ENCODE peak calls at places on chromosome 15, in nine cellular contexts. J is frontal cortex; D is right atrium auricular region; T is HTR-8/SVneo; S is foreskin keratinocyte; P is activated gamma-delta T cell treated with Interleukin-2 at 50 U/mL for 16 hours; O is H7; Z is T-helper 2 cell; L is CD4-positive, alpha-beta T cell. B is an unnamed sample.

GRCh38 chr15:75597667-75598341 is 18.7 kb upstream of the PTPN9 start:
- DNase-seq in S (no peak), O (peak; percentile 58), Z (peak; percentile 75), D (no peak), P (peak; percentile 9), L (no peak), J (no peak), T (no peak), B (peak; percentile 18)

GRCh38 chr15:42785569-42785968 is 48.6 kb upstream of the CDAN1 start:
- DNase-seq in P (no peak), Z (no peak), T (no peak), J (no peak), O (no peak), L (no peak), D (no peak), S (no peak), B (no peak)

GRCh38 chr15:44596511-44597010 is 59.6 kb downstream of the EIF3J start:
- DNase-seq in P (no peak), D (no peak), T (no peak), S (no peak), O (no peak), Z (peak; percentile 76), L (no peak), J (no peak), B (no peak)

GRCh38 chr15:85754993-85755392 is 39.7 kb downstream of the KLHL25 start:
- DNase-seq in D (no peak), J (no peak), L (no peak), O (peak; percentile 50), T (no peak), S (no peak), Z (no peak), P (no peak), B (no peak)

GRCh38 chr15:66231421-66232266 is 21.9 kb downstream of the MEGF11 start:
- DNase-seq in O (no peak), D (no peak), Z (no peak), T (no peak), J (no peak), P (no peak), L (no peak), S (no peak), B (no peak)

GRCh38 chr15:78418681-78419080 is 19.3 kb upstream of the IREB2 start:
- DNase-seq in D (no peak), S (no peak), J (no peak), L (no peak), O (no peak), P (no peak), T (no peak), Z (no peak), B (no peak)

GRCh38 chr15:66080791-66081475 is 172.6 kb downstream of the MEGF11 start:
- DNase-seq in P (no peak), S (peak; percentile 14), D (no peak), J (no peak), T (peak; percentile 72), Z (no peak), O (peak; percentile 86), L (no peak), B (no peak)

GRCh38 chr15:78272326-78272725 is 8.0 kb downstream of the DNAJA4 start:
- DNase-seq in S (no peak), P (no peak), Z (no peak), D (no peak), J (no peak), O (peak; percentile 41), L (no peak), T (no peak), B (no peak)

GRCh38 chr15:90099868-90100854 is 2.1 kb downstream of the IDH2 start:
- DNase-seq in J (peak; percentile 41), S (no peak), O (peak; percentile 14), L (no peak), Z (peak; percentile 70), T (no peak), P (no peak), D (no peak), B (no peak)

GRCh38 chr15:76401285-76401684 is 64.7 kb downstream of the ISL2 start:
- DNase-seq in Z (no peak), D (no peak), S (peak; percentile 5), O (no peak), L (no peak), T (peak; percentile 41), J (no peak), P (no peak), B (no peak)

GRCh38 chr15:69412701-69413100 is 1.4 kb upstream of the KIF23 start:
- DNase-seq in T (no peak), J (no peak), S (no peak), D (no peak), Z (no peak), O (no peak), P (no peak), L (no peak), B (no peak)

GRCh38 chr15:84575493-84575892 is 25.3 kb upstream of the ZSCAN2 start:
- DNase-seq in O (no peak), S (no peak), D (no peak), J (no peak), P (no peak), L (no peak), T (no peak), Z (no peak), B (no peak)

GRCh38 chr15:63896336-63897115 is 62.8 kb upstream of the HERC1 start:
- DNase-seq in O (no peak), T (peak; percentile 74), Z (peak; percentile 41), D (no peak), P (peak; percentile 26), J (no peak), L (no peak), S (no peak), B (no peak)

B was measured in T-helper 17 cell.